ENCODE peak calls at places on chromosome 10, in six cellular contexts. Z is memory B cell, D is BE2C, E is epithelial cell of esophagus, G is naive B cell, C is iris pigment epithelial cell. T is an unnamed sample.

GRCh38 chr10:90862908-90863514 is 5.2 kb upstream of the HTR7 start:
- DNase-seq in Z (no peak), D (peak; percentile 21), E (peak; percentile 66), G (peak; percentile 25), C (peak; percentile 56), T (peak; percentile 39)

GRCh38 chr10:28396317-28396716 is 93.5 kb upstream of the MPP7 start:
- DNase-seq in Z (no peak), D (no peak), E (no peak), G (no peak), C (no peak), T (no peak)

GRCh38 chr10:79380918-79381775 is 33.9 kb downstream of the PPIF start:
- DNase-seq in Z (no peak), D (no peak), E (no peak), G (no peak), C (no peak), T (no peak)

GRCh38 chr10:61197022-61197421 is 253.0 kb upstream of the RHOBTB1 start:
- DNase-seq in Z (no peak), D (no peak), E (no peak), G (no peak), C (no peak), T (no peak)

GRCh38 chr10:28551086-28551485 is 18.2 kb downstream of the WAC start:
- DNase-seq in Z (no peak), D (no peak), E (no peak), G (no peak), C (no peak), T (no peak)

GRCh38 chr10:71769279-71769823 is 4.0 kb downstream of the VSIR start:
- DNase-seq in Z (no peak), D (no peak), E (no peak), G (peak; percentile 56), C (peak; percentile 77), T (no peak)

GRCh38 chr10:86671985-86672710 is 3.8 kb downstream of the LDB3 start:
- DNase-seq in Z (no peak), D (peak; percentile 63), E (no peak), G (no peak), C (no peak), T (no peak)

GRCh38 chr10:58753425-58753824 is 240.8 kb downstream of the BICC1 start:
- DNase-seq in Z (no peak), D (no peak), E (no peak), G (no peak), C (no peak), T (no peak)

GRCh38 chr10:6035101-6035834 is 26.9 kb downstream of the IL2RA start:
- DNase-seq in Z (no peak), D (no peak), E (no peak), G (no peak), C (no peak), T (no peak)

GRCh38 chr10:29725133-29725720 is 90.5 kb upstream of the SVIL start:
- DNase-seq in Z (no peak), D (peak; percentile 72), E (peak; percentile 23), G (no peak), C (peak; percentile 39), T (peak; percentile 4)

GRCh38 chr10:70053896-70054641 is 1.4 kb downstream of the MACROH2A2 start:
- DNase-seq in Z (no peak), D (peak; percentile 32), E (peak; percentile 28), G (no peak), C (no peak), T (no peak)

GRCh38 chr10:101615760-101616116 is 27.6 kb downstream of the DPCD start:
- DNase-seq in Z (no peak), D (no peak), E (no peak), G (no peak), C (peak; percentile 7), T (no peak)

GRCh38 chr10:119803264-119803663 is 69.4 kb downstream of the MCMBP start:
- DNase-seq in Z (no peak), D (no peak), E (peak; percentile 63), G (no peak), C (peak; percentile 83), T (no peak)

GRCh38 chr10:5943536-5943935 is 33.8 kb downstream of the IL15RA start:
- DNase-seq in Z (no peak), D (no peak), E (no peak), G (no peak), C (peak; percentile 23), T (peak; percentile 32)

GRCh38 chr10:109895095-109895818 is 28.1 kb downstream of the XPNPEP1 start:
- DNase-seq in Z (no peak), D (no peak), E (no peak), G (no peak), C (peak; percentile 65), T (peak; percentile 59)

GRCh38 chr10:132707776-132708171 is 78.2 kb downstream of the NKX6-2 start:
- DNase-seq in Z (no peak), D (peak; percentile 2), E (no peak), G (no peak), C (no peak), T (no peak)

GRCh38 chr10:35421553-35422178 is 85.4 kb downstream of the CCNY start:
- DNase-seq in Z (no peak), D (peak; percentile 17), E (peak; percentile 91), G (no peak), C (peak; percentile 95), T (no peak)

GRCh38 chr10:59817806-59818205 is 64.6 kb upstream of the MRLN start:
- DNase-seq in Z (no peak), D (peak; percentile 5), E (no peak), G (no peak), C (peak; percentile 9), T (peak; percentile 46)

GRCh38 chr10:110618206-110618605 is 25.9 kb upstream of the RBM20 start:
- DNase-seq in Z (no peak), D (no peak), E (no peak), G (no peak), C (no peak), T (no peak)